ENCODE peak calls at places on chromosomes 2 and 18, in seven cellular contexts. F is K562, R is HCT116, B is GM23338, D is A549, W is Panc1, V is GM12878. I is an unnamed sample.

GRCh38 chr2:27356056-27356381 is 545 bp downstream of the GTF3C2 start:
- DNase-seq in F (no peak), R (no peak), B (peak), D (peak), W (no peak), V (no peak), I (no peak)

GRCh38 chr2:12750166-12750905 is 33.6 kb downstream of the TRIB2 start:
- DNase-seq in F (no peak), R (no peak), B (no peak), D (no peak), W (no peak), V (no peak), I (no peak)

GRCh38 chr2:162317910-162318279 is 589 bp downstream of the IFIH1 start:
- DNase-seq in F (no peak), R (no peak), B (peak), D (no peak), W (no peak), V (no peak), I (no peak)

GRCh38 chr2:46098606-46099005 is 198.6 kb upstream of the EPAS1 start:
- DNase-seq in F (no peak), R (no peak), B (no peak), D (peak), W (no peak), V (no peak), I (no peak)

GRCh38 chr2:42342061-42342794 is 18.8 kb downstream of the COX7A2L start:
- DNase-seq in F (no peak), R (peak), B (peak), D (no peak), W (no peak), V (no peak), I (no peak)

GRCh38 chr2:71557321-71557720 is 104.0 kb downstream of the DYSF start:
- DNase-seq in F (no peak), R (no peak), B (peak), D (no peak), W (no peak), V (no peak), I (no peak)

GRCh38 chr2:127080941-127081769 is 25.8 kb downstream of the BIN1 start:
- DNase-seq in F (no peak), R (no peak), B (no peak), D (no peak), W (no peak), V (no peak), I (no peak)

GRCh38 chr2:226217191-226217590 is 582.4 kb downstream of the IRS1 start:
- DNase-seq in F (no peak), R (no peak), B (no peak), D (no peak), W (no peak), V (no peak), I (no peak)

GRCh38 chr2:15307526-15307925 is 253.6 kb downstream of the NBAS start:
- DNase-seq in F (no peak), R (no peak), B (no peak), D (no peak), W (no peak), V (no peak), I (no peak)

GRCh38 chr18:12053312-12053711 is 40.3 kb upstream of the ANKRD62 start:
- DNase-seq in F (no peak), R (no peak), B (no peak), D (no peak), W (no peak), V (no peak), I (peak)

GRCh38 chr2:146438246-146438645 is 1406.6 kb upstream of the ACVR2A start:
- DNase-seq in F (no peak), R (no peak), B (no peak), D (no peak), W (no peak), V (no peak), I (no peak)

GRCh38 chr2:25743132-25743830 is 69.9 kb upstream of the DTNB start:
- DNase-seq in F (no peak), R (no peak), B (no peak), D (no peak), W (no peak), V (peak), I (peak)

GRCh38 chr2:85135066-85135914 is 2.1 kb downstream of the TCF7L1 start:
- DNase-seq in F (no peak), R (no peak), B (peak), D (no peak), W (no peak), V (no peak), I (no peak)

GRCh38 chr2:239815638-239816035 is 209.5 kb downstream of the NDUFA10 start:
- DNase-seq in F (no peak), R (no peak), B (no peak), D (no peak), W (no peak), V (no peak), I (no peak)

GRCh38 chr2:11175293-11175795 is 20.1 kb downstream of the SLC66A3 start:
- DNase-seq in F (no peak), R (no peak), B (no peak), D (no peak), W (no peak), V (no peak), I (peak)

GRCh38 chr2:10240911-10241610 is 61.6 kb upstream of the HPCAL1 start:
- DNase-seq in F (no peak), R (no peak), B (no peak), D (no peak), W (no peak), V (no peak), I (no peak)

GRCh38 chr2:88210132-88211004 is 40.2 kb downstream of the THNSL2 start:
- DNase-seq in F (no peak), R (no peak), B (no peak), D (no peak), W (no peak), V (no peak), I (no peak)

GRCh38 chr2:27095745-27096651 is 9.4 kb downstream of the KHK start:
- DNase-seq in F (peak), R (no peak), B (peak), D (peak), W (no peak), V (no peak), I (peak)

GRCh38 chr2:220096406-220096805 is 469.0 kb downstream of the SLC4A3 start:
- DNase-seq in F (no peak), R (no peak), B (no peak), D (no peak), W (no peak), V (no peak), I (no peak)

GRCh38 chr2:232573821-232574435 is 23.4 kb downstream of the EIF4E2 start:
- DNase-seq in F (no peak), R (no peak), B (no peak), D (no peak), W (no peak), V (no peak), I (no peak)

GRCh38 chr18:47191956-47192355 is 15.8 kb upstream of the IER3IP1 start:
- DNase-seq in F (no peak), R (no peak), B (no peak), D (no peak), W (no peak), V (no peak), I (no peak)

GRCh38 chr2:240974771-240975572 is 23.4 kb upstream of the SNED1 start:
- DNase-seq in F (no peak), R (no peak), B (no peak), D (no peak), W (no peak), V (no peak), I (no peak)

GRCh38 chr2:20015482-20016083 is 3.1 kb upstream of the MATN3 start:
- DNase-seq in F (peak), R (peak), B (peak), D (peak), W (peak), V (peak), I (no peak)

GRCh38 chr2:81894451-81894990 is 1590.0 kb upstream of the LRRTM1 start:
- DNase-seq in F (no peak), R (no peak), B (no peak), D (no peak), W (no peak), V (no peak), I (no peak)

GRCh38 chr18:9539283-9539682 is 64.0 kb downstream of the RALBP1 start:
- DNase-seq in F (no peak), R (no peak), B (no peak), D (no peak), W (no peak), V (no peak), I (no peak)

GRCh38 chr2:62221141-62221540 is 25.2 kb downstream of the B3GNT2 start:
- DNase-seq in F (no peak), R (no peak), B (no peak), D (no peak), W (no peak), V (no peak), I (no peak)

GRCh38 chr18:40868110-40868858 is 1086.8 kb upstream of the PIK3C3 start:
- DNase-seq in F (no peak), R (no peak), B (no peak), D (peak), W (peak), V (no peak), I (no peak)

GRCh38 chr2:120456867-120457266 is 110.9 kb downstream of the INHBB start:
- DNase-seq in F (no peak), R (no peak), B (peak), D (no peak), W (no peak), V (no peak), I (no peak)

GRCh38 chr18:8965398-8965797 is 137.1 kb upstream of the NDUFV2 start:
- DNase-seq in F (no peak), R (no peak), B (no peak), D (no peak), W (no peak), V (no peak), I (no peak)

DNA sequence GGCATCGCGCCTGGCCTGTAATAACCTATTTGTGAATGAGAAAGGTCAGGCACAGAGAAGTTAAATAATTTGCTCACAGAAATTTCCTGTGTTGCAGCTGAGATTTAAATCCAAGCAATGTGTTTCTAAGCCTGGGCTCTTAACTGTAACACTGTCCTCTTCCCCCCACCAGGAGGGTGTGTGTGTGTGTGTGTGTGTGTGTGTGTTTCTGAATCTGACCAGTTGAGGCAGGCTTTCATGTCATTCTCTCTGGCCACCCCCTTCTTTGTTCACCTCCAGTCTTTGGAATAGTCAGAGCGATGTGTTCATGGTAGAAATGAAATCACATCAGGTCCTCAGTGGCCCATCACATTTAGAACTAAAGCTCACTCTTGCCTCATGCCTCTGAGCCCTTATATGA is 81.2 kb downstream of the NEDD4L start:
- DNase-seq in F (peak), R (no peak), B (peak), D (no peak), W (no peak), V (no peak), I (no peak)
- TF ChIP-seq CTCF in F (peak), R (peak), B (peak), D (no peak), W (no peak), V (no peak), I (no peak)

GRCh38 chr2:122858813-122859212 is 1103.4 kb downstream of the TSN start:
- DNase-seq in F (no peak), R (no peak), B (no peak), D (no peak), W (no peak), V (no peak), I (no peak)

GRCh38 chr2:122858075-122858702 is 1102.7 kb downstream of the TSN start:
- DNase-seq in F (no peak), R (no peak), B (no peak), D (no peak), W (no peak), V (no peak), I (no peak)

GRCh38 chr2:122859260-122859659 is 1103.8 kb downstream of the TSN start:
- DNase-seq in F (no peak), R (no peak), B (no peak), D (no peak), W (no peak), V (no peak), I (no peak)

GRCh38 chr2:122851972-122852531 is 1096.6 kb downstream of the TSN start:
- DNase-seq in F (no peak), R (no peak), B (no peak), D (no peak), W (no peak), V (no peak), I (no peak)

GRCh38 chr2:122856696-122857095 is 1101.2 kb downstream of the TSN start:
- DNase-seq in F (no peak), R (no peak), B (no peak), D (no peak), W (no peak), V (no peak), I (no peak)
- TF ChIP-seq REST in F (no peak), R (no peak), B (no peak), D (no peak), W (no peak), V (no peak), I (no peak)

GRCh38 chr2:135743860-135744259 is 2.2 kb downstream of the UBXN4 start:
- DNase-seq in F (no peak), R (no peak), B (no peak), D (no peak), W (no peak), V (no peak), I (no peak)

GRCh38 chr2:135744761-135745314 is 3.2 kb downstream of the UBXN4 start:
- DNase-seq in F (peak), R (no peak), B (peak), D (peak), W (no peak), V (no peak), I (peak)

GRCh38 chr2:135741043-135741394 is 636 bp upstream of the UBXN4 start:
- DNase-seq in F (no peak), R (no peak), B (no peak), D (no peak), W (no peak), V (no peak), I (no peak)

GRCh38 chr2:135742307-135742838 is 718 bp downstream of the UBXN4 start:
- DNase-seq in F (no peak), R (no peak), B (peak), D (peak), W (no peak), V (no peak), I (peak)

DNA sequence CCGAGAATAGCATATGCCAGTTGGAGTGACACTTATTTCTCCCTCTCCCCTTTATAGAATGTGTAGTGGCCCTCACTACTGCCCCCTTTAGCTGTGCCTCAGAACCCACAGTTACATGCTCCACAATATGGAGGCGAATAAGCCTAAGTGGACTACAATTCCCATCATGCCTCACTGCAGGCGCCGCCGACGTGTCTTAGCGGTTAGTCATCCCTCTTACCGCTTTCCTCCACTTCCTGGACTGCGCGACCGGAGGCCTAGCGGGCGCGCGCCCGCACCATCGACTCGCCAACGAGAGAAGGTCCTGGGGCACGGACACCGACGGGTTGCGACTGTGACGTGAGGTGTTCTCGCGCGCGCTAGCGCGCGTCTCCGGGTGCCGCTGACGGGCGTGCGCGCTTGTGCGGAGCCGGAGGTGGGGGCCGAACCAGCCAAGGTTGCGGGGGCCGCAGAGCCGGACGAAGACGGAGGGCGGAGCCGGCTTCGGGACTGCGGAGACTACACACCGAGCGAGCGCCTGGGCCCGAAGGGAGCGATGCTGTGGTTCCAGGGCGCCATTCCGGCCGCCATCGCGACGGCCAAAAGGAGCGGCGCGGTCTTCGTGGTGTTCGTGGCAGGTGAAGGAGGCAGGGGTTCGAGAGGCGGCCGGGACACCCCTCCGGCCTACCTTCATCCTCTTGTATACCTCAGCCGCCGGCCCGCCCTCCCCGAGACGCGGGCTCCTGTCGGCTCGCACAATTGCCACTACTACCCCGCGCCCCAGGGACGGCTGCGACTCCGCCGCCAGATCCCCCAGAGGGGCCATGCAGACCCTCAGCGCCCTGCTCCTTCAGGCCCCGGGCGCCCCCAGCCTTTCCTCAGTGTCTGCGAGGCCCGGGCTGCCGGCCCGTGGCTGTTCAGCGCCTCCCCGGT is at the start of gene UBXN4:
- DNase-seq in F (peak), R (peak), B (peak), D (peak), W (peak), V (peak), I (peak)
- TF ChIP-seq CTCF in F (peak), R (peak), B (peak), D (no peak), W (peak), V (peak), I (peak)

DNA sequence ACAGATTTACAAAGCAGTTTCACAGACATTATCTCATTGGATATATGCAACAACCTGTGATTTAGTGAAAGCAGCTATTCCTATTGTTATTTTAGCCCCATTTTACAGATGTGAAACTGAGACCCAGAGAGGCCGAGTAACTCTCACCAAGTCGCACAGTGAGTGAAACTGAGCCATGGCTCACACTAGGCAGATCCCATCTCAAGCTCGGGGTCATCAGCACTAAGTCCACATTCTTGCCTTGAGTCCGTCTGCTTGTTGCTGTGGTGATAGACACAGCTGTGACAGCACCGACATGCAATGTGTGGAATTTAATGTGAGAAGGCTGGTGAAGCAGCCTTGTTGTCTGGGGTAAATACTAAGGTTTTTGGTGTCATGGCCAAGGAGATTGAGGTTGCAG is 40.3 kb upstream of the GMCL1 start:
- DNase-seq in F (no peak), R (no peak), B (peak), D (peak), W (no peak), V (no peak), I (no peak)
- TF ChIP-seq REST in F (no peak), R (no peak), B (no peak), D (no peak), W (no peak), V (no peak), I (no peak)

GRCh38 chr2:72913531-72914225 is 3.6 kb upstream of the EMX1 start:
- DNase-seq in F (no peak), R (no peak), B (peak), D (no peak), W (no peak), V (no peak), I (no peak)
- TF ChIP-seq CTCF in F (no peak), R (peak), B (peak), D (peak), W (no peak), V (no peak), I (no peak)